ENCODE peak calls at places on chromosomes 16 and 17, in seven cellular contexts. W, V, M, D, R, G and S are unnamed samples.

GRCh38 chr17:48520631-48521045 is 10.2 kb downstream of the HOXB1 start:
- DNase-seq in W (peak), V (peak), M (peak), D (no peak), R (no peak), G (no peak), S (no peak)

GRCh38 chr16:21175397-21175796 is 16.9 kb downstream of the LDAF1 start:
- DNase-seq in W (no peak), V (no peak), M (no peak), D (no peak), R (no peak), G (no peak), S (no peak)

GRCh38 chr16:85557083-85557975 is 55.8 kb upstream of the GSE1 start:
- DNase-seq in W (no peak), V (peak), M (no peak), D (no peak), R (no peak), G (peak), S (no peak)

GRCh38 chr16:86446279-86446678 is 64.0 kb upstream of the FOXF1 start:
- DNase-seq in W (no peak), V (no peak), M (no peak), D (no peak), R (no peak), G (no peak), S (no peak)

GRCh38 chr17:27088767-27089078 is 205.2 kb upstream of the WSB1 start:
- DNase-seq in W (no peak), V (no peak), M (no peak), D (no peak), R (no peak), G (no peak), S (no peak)

GRCh38 chr17:7070712-7071111 is 9.3 kb downstream of the CLEC10A start:
- DNase-seq in W (no peak), V (no peak), M (no peak), D (no peak), R (no peak), G (no peak), S (no peak)

GRCh38 chr16:58198022-58198683 is at the start of gene CSNK2A2:
- DNase-seq in W (peak), V (peak), M (peak), D (peak), R (peak), G (peak), S (peak)

GRCh38 chr17:63476857-63477470 is at the start of gene ACE:
- DNase-seq in W (peak), V (peak), M (peak), D (peak), R (no peak), G (peak), S (no peak)

GRCh38 chr17:41009936-41010335 is 1.0 kb upstream of the KRTAP3-1 start:
- DNase-seq in W (no peak), V (no peak), M (no peak), D (no peak), R (no peak), G (no peak), S (no peak)

GRCh38 chr16:84024854-84025253 is 17.7 kb downstream of the SLC38A8 start:
- DNase-seq in W (peak), V (peak), M (no peak), D (no peak), R (no peak), G (no peak), S (no peak)

GRCh38 chr16:81464279-81464678 is 19.7 kb downstream of the CMIP start:
- DNase-seq in W (no peak), V (no peak), M (no peak), D (no peak), R (no peak), G (no peak), S (no peak)

GRCh38 chr16:13153696-13154095 is 252.3 kb downstream of the SHISA9 start:
- DNase-seq in W (no peak), V (no peak), M (no peak), D (peak), R (no peak), G (no peak), S (no peak)

GRCh38 chr17:19538095-19539039 is 4.7 kb downstream of the SLC47A1 start:
- DNase-seq in W (no peak), V (no peak), M (no peak), D (no peak), R (no peak), G (no peak), S (no peak)

GRCh38 chr17:81917565-81918332 is at the start of gene SIRT7:
- DNase-seq in W (peak), V (peak), M (peak), D (peak), R (peak), G (peak), S (peak)

GRCh38 chr17:63476494-63476856 is 386 bp upstream of the ACE start:
- DNase-seq in W (no peak), V (peak), M (peak), D (peak), R (no peak), G (peak), S (peak)

GRCh38 chr16:87160752-87161337 is 156.3 kb downstream of the C16orf95 start:
- DNase-seq in W (no peak), V (no peak), M (no peak), D (no peak), R (no peak), G (no peak), S (no peak)

GRCh38 chr16:83118365-83118764 is 491.6 kb downstream of the CDH13 start:
- DNase-seq in W (peak), V (no peak), M (no peak), D (no peak), R (no peak), G (no peak), S (no peak)

GRCh38 chr17:59366040-59366757 is 34.7 kb downstream of the YPEL2 start:
- DNase-seq in W (no peak), V (peak), M (peak), D (peak), R (no peak), G (peak), S (peak)

GRCh38 chr17:76547183-76547641 is 7.4 kb downstream of the PRCD start:
- DNase-seq in W (peak), V (peak), M (peak), D (peak), R (peak), G (no peak), S (peak)

GRCh38 chr16:4241601-4242270 is at the start of gene SRL:
- DNase-seq in W (no peak), V (no peak), M (no peak), D (no peak), R (no peak), G (no peak), S (no peak)

GRCh38 chr16:55421225-55421624 is 57.8 kb upstream of the MMP2 start:
- DNase-seq in W (no peak), V (no peak), M (no peak), D (no peak), R (no peak), G (no peak), S (no peak)

GRCh38 chr17:82299452-82299851 is 18.0 kb downstream of the CD7 start:
- DNase-seq in W (no peak), V (no peak), M (peak), D (no peak), R (no peak), G (no peak), S (no peak)

GRCh38 chr17:36975922-36976515 is 27.3 kb downstream of the AATF start:
- DNase-seq in W (no peak), V (no peak), M (no peak), D (no peak), R (no peak), G (no peak), S (no peak)

GRCh38 chr17:57862990-57863667 is 13.3 kb upstream of the MRPS23 start:
- DNase-seq in W (no peak), V (peak), M (peak), D (peak), R (no peak), G (no peak), S (no peak)

GRCh38 chr17:35129973-35130351 is 8.5 kb downstream of the FNDC8 start:
- DNase-seq in W (peak), V (no peak), M (no peak), D (no peak), R (no peak), G (no peak), S (no peak)

GRCh38 chr16:85607331-85607765 is 5.8 kb upstream of the GSE1 start:
- DNase-seq in W (no peak), V (peak), M (peak), D (peak), R (no peak), G (peak), S (peak)

GRCh38 chr17:75832652-75833400 is 11.4 kb downstream of the UNC13D start:
- DNase-seq in W (no peak), V (no peak), M (peak), D (peak), R (no peak), G (peak), S (no peak)

DNA sequence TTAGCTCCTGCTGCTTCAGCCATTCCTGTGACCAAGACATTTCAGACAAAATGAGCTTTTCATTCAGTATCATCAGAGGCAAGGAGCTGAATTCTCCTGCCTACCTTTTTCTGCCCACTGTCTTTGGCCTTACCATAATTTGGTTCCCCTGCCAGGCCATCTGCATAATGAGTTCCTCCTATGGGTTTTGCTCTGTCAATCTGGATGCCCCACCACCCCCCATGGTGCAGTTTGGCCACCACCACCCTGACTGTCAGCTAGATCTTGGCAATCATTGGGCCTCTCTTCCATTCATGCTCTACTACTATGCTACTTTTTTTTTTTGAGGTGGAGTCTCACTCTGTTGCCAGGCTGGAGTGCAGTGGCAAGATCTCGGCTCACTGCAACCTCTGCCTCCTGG is 169.2 kb upstream of the ZKSCAN2 start:
- DNase-seq in W (no peak), V (no peak), M (no peak), D (no peak), R (no peak), G (no peak), S (no peak)
- H4K8ac ChIP-seq in W (no peak), V (no peak), M (no peak), D (no peak), R (no peak), G (no peak), S (no peak)

GRCh38 chr16:75494184-75494583 is 1.1 kb downstream of the CHST6 start:
- DNase-seq in W (no peak), V (no peak), M (no peak), D (no peak), R (no peak), G (no peak), S (no peak)

GRCh38 chr16:75488322-75488721 is 6.9 kb downstream of the CHST6 start:
- DNase-seq in W (no peak), V (no peak), M (no peak), D (no peak), R (no peak), G (no peak), S (no peak)

GRCh38 chr16:75494696-75495601 is at the start of gene CHST6:
- DNase-seq in W (no peak), V (peak), M (peak), D (peak), R (peak), G (peak), S (peak)

GRCh38 chr16:75496546-75496945 is 1.3 kb upstream of the CHST6 start:
- DNase-seq in W (no peak), V (no peak), M (no peak), D (no peak), R (no peak), G (no peak), S (no peak)

DNA sequence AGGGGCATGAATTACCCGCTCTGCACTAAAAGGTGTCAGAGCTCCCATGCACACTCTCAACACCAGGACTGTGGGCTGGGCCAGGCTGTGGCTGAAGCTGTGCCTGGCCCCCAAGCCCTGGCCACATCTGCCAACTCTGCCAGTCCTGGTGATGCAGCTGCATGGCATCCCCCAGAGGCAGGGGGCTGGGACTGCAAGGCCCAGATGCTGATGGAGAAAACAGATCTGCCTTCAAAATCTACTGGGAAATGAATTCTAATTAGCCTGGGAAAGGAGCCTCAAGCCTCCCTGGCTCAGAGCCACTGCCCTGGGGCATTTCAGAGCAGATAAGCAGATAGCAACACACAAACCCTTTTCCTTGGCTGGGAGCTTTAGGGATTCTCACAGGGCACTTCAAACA is 3.4 kb downstream of the CHST6 start:
- DNase-seq in W (no peak), V (no peak), M (peak), D (peak), R (peak), G (no peak), S (no peak)
- H4K8ac ChIP-seq in W (no peak), V (no peak), M (no peak), D (no peak), R (no peak), G (no peak), S (no peak)

GRCh38 chr17:74742153-74742515 is 5.1 kb downstream of the RAB37 start:
- DNase-seq in W (peak), V (no peak), M (peak), D (no peak), R (no peak), G (no peak), S (no peak)

GRCh38 chr17:74744349-74744713 is 4.1 kb upstream of the NHERF1 start:
- DNase-seq in W (no peak), V (no peak), M (no peak), D (no peak), R (no peak), G (no peak), S (no peak)

GRCh38 chr17:74743755-74744154 is 4.7 kb upstream of the NHERF1 start:
- DNase-seq in W (no peak), V (no peak), M (no peak), D (no peak), R (no peak), G (no peak), S (no peak)

GRCh38 chr17:74744714-74745547 is 3.5 kb upstream of the NHERF1 start:
- DNase-seq in W (peak), V (peak), M (peak), D (peak), R (peak), G (peak), S (peak)

GRCh38 chr17:74742978-74743545 is 5.4 kb upstream of the NHERF1 start:
- DNase-seq in W (no peak), V (no peak), M (no peak), D (no peak), R (no peak), G (no peak), S (no peak)
- H4K8ac ChIP-seq in W (no peak), V (no peak), M (no peak), D (no peak), R (no peak), G (peak), S (no peak)

GRCh38 chr16:46911038-46911437 is 26.9 kb downstream of the GPT2 start:
- DNase-seq in W (no peak), V (no peak), M (no peak), D (no peak), R (no peak), G (no peak), S (no peak)

GRCh38 chr16:46914556-46915201 is 30.5 kb downstream of the GPT2 start:
- DNase-seq in W (no peak), V (no peak), M (no peak), D (no peak), R (no peak), G (no peak), S (no peak)

GRCh38 chr16:46908540-46909372 is 24.6 kb downstream of the GPT2 start:
- DNase-seq in W (peak), V (peak), M (peak), D (peak), R (peak), G (peak), S (peak)

GRCh38 chr16:46915483-46916025 is 31.4 kb downstream of the GPT2 start:
- DNase-seq in W (no peak), V (no peak), M (no peak), D (no peak), R (no peak), G (no peak), S (no peak)

DNA sequence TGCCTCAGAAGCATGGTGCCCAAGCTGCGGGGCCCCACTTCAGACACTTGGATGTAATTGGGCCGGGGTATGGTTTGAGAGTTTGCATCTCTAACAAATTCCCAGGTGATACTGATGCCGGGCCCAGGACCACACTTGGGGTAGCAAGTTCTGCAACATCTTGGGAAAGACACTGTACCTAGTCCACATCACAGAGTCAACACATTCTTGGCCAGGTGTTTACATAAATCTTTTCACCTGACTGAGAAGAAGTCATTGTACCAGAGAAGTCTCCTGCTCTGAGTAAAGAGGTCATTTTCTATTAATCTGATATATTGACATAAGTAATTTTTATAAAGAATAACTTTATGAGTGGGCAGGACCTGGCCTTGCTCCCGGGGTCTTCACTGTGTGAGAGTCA is 27.5 kb downstream of the GPT2 start:
- DNase-seq in W (no peak), V (no peak), M (no peak), D (no peak), R (no peak), G (no peak), S (no peak)
- H4K8ac ChIP-seq in W (no peak), V (no peak), M (no peak), D (no peak), R (no peak), G (no peak), S (no peak)

DNA sequence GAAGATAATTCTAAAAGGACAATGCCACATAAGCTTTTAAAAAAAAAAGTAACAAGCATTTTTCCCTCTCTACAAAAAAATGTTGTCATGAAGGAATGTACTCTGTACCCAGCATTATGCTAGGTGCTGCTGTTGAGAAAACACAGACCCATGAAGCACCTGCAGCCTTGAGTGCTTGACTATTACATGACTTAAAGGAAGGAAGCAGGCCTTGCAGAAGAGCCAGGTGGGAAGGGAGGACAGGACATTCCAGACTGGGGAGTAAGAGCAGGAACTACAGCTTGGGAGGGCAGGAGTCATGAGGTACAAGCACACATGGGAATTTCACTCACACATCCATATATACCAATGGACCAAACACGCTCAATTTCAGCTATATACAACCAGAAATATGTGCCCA is 3.8 kb downstream of the MYO1D start:
- DNase-seq in W (no peak), V (no peak), M (no peak), D (no peak), R (peak), G (no peak), S (no peak)
- H4K8ac ChIP-seq in W (no peak), V (no peak), M (no peak), D (no peak), R (no peak), G (no peak), S (no peak)

GRCh38 chr17:31561469-31562412 is 170.3 kb downstream of the RAB11FIP4 start:
- DNase-seq in W (peak), V (peak), M (no peak), D (peak), R (peak), G (no peak), S (no peak)
- H4K8ac ChIP-seq in W (peak), V (peak), M (no peak), D (no peak), R (no peak), G (no peak), S (no peak)

GRCh38 chr16:6709736-6710135 is 622.9 kb upstream of the RBFOX1 start:
- DNase-seq in W (no peak), V (no peak), M (no peak), D (no peak), R (no peak), G (no peak), S (no peak)

GRCh38 chr16:6701096-6701495 is 631.5 kb upstream of the RBFOX1 start:
- DNase-seq in W (no peak), V (no peak), M (no peak), D (no peak), R (no peak), G (no peak), S (no peak)

GRCh38 chr16:6704306-6704705 is 628.3 kb upstream of the RBFOX1 start:
- DNase-seq in W (no peak), V (no peak), M (no peak), D (no peak), R (no peak), G (no peak), S (no peak)
- H4K8ac ChIP-seq in W (no peak), V (no peak), M (no peak), D (no peak), R (no peak), G (peak), S (no peak)

GRCh38 chr17:39152134-39152884 is 872 bp upstream of the PLXDC1 start:
- DNase-seq in W (no peak), V (no peak), M (no peak), D (no peak), R (no peak), G (peak), S (peak)

GRCh38 chr17:39151680-39152058 is 232 bp upstream of the PLXDC1 start:
- DNase-seq in W (no peak), V (no peak), M (no peak), D (no peak), R (no peak), G (peak), S (no peak)

GRCh38 chr17:39147221-39148185 is 3.9 kb downstream of the PLXDC1 start:
- DNase-seq in W (no peak), V (no peak), M (no peak), D (no peak), R (no peak), G (no peak), S (no peak)

GRCh38 chr17:39150795-39151679 is at the start of gene PLXDC1:
- DNase-seq in W (no peak), V (no peak), M (no peak), D (no peak), R (no peak), G (peak), S (no peak)

GRCh38 chr17:39150104-39150634 is 1.3 kb downstream of the PLXDC1 start:
- DNase-seq in W (no peak), V (no peak), M (no peak), D (no peak), R (no peak), G (no peak), S (no peak)
- H4K8ac ChIP-seq in W (no peak), V (no peak), M (no peak), D (no peak), R (no peak), G (no peak), S (no peak)